ENCODE peak calls at places on chromosomes 4 and X, in six cellular contexts. U is HL-60; Q is CD8-positive, alpha-beta T cell; B is aorta; S is neural progenitor cell; Y is OCI-LY7. E is an unnamed sample.

GRCh38 chr4:2795558-2796260 is 2.8 kb downstream of the SH3BP2 start:
- DNase-seq in U (no peak), Q (peak; percentile 5), B (peak; percentile 74), S (peak; percentile 1), Y (no peak), E (no peak)

GRCh38 chr4:5142726-5143125 is 91.4 kb downstream of the STK32B start:
- DNase-seq in U (no peak), Q (no peak), B (no peak), S (peak; percentile 75), Y (peak; percentile 16), E (no peak)

GRCh38 chr4:150007512-150007911 is 70.7 kb upstream of the DCLK2 start:
- DNase-seq in U (no peak), Q (no peak), B (no peak), S (no peak), Y (no peak), E (no peak)

GRCh38 chr4:66489783-66490452 is 819.6 kb upstream of the EPHA5 start:
- DNase-seq in U (no peak), Q (no peak), B (no peak), S (no peak), Y (no peak), E (no peak)

GRCh38 chrX:39121903-39122302 is 320.6 kb downstream of the MID1IP1 start:
- DNase-seq in U (no peak), Q (no peak), B (no peak), S (no peak), Y (no peak), E (no peak)

GRCh38 chr4:2085496-2085901 is 26.4 kb downstream of the NAT8L start:
- DNase-seq in U (no peak), Q (no peak), B (no peak), S (no peak), Y (no peak), E (no peak)

GRCh38 chr4:25984796-25985195 is 70.8 kb downstream of the SMIM20 start:
- DNase-seq in U (no peak), Q (no peak), B (no peak), S (no peak), Y (no peak), E (no peak)

GRCh38 chr4:6277139-6277802 is 7.6 kb downstream of the WFS1 start:
- DNase-seq in U (no peak), Q (no peak), B (no peak), S (no peak), Y (no peak), E (no peak)

GRCh38 chr4:16227462-16227868 is 1.2 kb upstream of the TAPT1 start:
- DNase-seq in U (no peak), Q (peak; percentile 14), B (no peak), S (peak; percentile 20), Y (peak; percentile 49), E (no peak)

GRCh38 chrX:24870143-24870542 is 145.6 kb downstream of the ARX start:
- DNase-seq in U (no peak), Q (no peak), B (no peak), S (no peak), Y (no peak), E (no peak)

GRCh38 chrX:139766545-139766983 is 58.6 kb upstream of the MCF2 start:
- DNase-seq in U (no peak), Q (peak; percentile 8), B (no peak), S (no peak), Y (no peak), E (peak; percentile 71)

GRCh38 chr4:7154351-7154981 is 37.9 kb upstream of the SORCS2 start:
- DNase-seq in U (no peak), Q (no peak), B (no peak), S (no peak), Y (no peak), E (no peak)

GRCh38 chrX:134287356-134287755 is 50.4 kb downstream of the CCDC160 start:
- DNase-seq in U (no peak), Q (no peak), B (no peak), S (no peak), Y (no peak), E (no peak)

GRCh38 chr4:94306713-94307112 is 35.9 kb downstream of the HPGDS start:
- DNase-seq in U (no peak), Q (no peak), B (no peak), S (no peak), Y (no peak), E (no peak)

GRCh38 chr4:32106767-32107166 is 1386.6 kb downstream of the PCDH7 start:
- DNase-seq in U (no peak), Q (no peak), B (no peak), S (no peak), Y (no peak), E (no peak)

GRCh38 chr4:3369781-3370660 is 71.7 kb upstream of the HGFAC start:
- DNase-seq in U (peak; percentile 66), Q (peak; percentile 30), B (peak; percentile 82), S (peak; percentile 87), Y (no peak), E (peak; percentile 19)

GRCh38 chr4:6463311-6464289 is 8.8 kb downstream of the PPP2R2C start:
- DNase-seq in U (no peak), Q (no peak), B (peak; percentile 32), S (peak; percentile 28), Y (no peak), E (no peak)

GRCh38 chrX:47413179-47413594 is 42.8 kb downstream of the ZNF157 start:
- DNase-seq in U (no peak), Q (no peak), B (no peak), S (no peak), Y (no peak), E (no peak)

GRCh38 chrX:74383611-74384010 is 37.7 kb upstream of the SLC16A2 start:
- DNase-seq in U (no peak), Q (no peak), B (no peak), S (peak; percentile 44), Y (peak; percentile 3), E (no peak)

GRCh38 chrX:17544831-17545230 is 169.8 kb downstream of the NHS start:
- DNase-seq in U (no peak), Q (no peak), B (no peak), S (no peak), Y (no peak), E (no peak)

GRCh38 chr4:163175971-163176958 is 9.6 kb upstream of the NAF1 start:
- DNase-seq in U (no peak), Q (no peak), B (no peak), S (peak; percentile 18), Y (no peak), E (no peak)

GRCh38 chrX:9627827-9628406 is 137.7 kb downstream of the GPR143 start:
- DNase-seq in U (no peak), Q (no peak), B (no peak), S (no peak), Y (no peak), E (no peak)
- H3K27ac ChIP-seq in U (no peak overlapping the region), Q (no peak overlapping the region), B (no peak overlapping the region), S (no peak overlapping the region), Y (no peak overlapping the region), E (no peak overlapping the region)

DNA sequence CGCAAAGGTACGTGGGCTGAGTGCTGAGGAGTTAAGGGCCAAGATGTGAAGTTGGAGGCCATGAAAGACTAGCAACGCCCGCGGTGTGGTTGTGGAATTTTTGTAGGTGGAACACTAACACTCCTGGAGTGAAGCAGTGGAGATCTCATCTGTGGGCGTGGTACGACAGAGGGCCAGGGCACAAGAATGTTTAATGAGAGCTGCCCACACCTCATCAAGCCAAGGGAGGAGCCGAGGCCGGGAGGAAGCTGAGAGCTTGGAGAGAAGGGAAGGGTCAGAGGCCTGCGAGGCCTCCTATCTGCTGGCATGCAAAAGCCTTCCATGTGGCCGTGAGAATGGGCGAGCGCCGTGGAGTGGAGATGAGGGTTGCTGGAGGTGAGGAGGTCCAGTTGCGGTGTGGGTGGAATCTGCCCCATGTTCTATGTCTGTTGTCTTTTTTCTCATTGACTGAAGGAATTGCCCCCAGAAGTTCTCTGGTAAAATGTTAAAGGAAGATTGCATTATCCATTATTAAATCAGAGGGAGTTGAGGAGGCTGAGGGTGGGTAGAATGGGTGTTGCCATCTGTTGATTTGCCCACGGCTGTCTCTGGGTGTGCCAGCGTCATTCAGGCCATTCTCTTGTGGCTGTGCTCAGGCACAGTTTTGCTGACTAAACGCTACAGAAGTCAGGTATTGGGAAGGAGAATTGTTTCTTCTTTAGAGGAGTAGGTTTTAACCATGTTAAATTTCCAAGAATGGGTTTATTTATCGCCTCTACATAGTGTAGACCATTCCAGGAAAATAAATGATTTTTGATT is 19.8 kb downstream of the SNX25 start:
- DNase-seq in U (no peak), Q (no peak), B (no peak), S (no peak), Y (no peak), E (no peak)
- H3K27ac ChIP-seq in U (no peak overlapping the region), Q (no peak overlapping the region), B (peak overlapping the region; percentile 63), S (no peak overlapping the region), Y (no peak overlapping the region), E (no peak overlapping the region)

GRCh38 chr4:90317785-90318184 is 190.6 kb downstream of the CCSER1 start:
- DNase-seq in U (no peak), Q (no peak), B (no peak), S (no peak), Y (no peak), E (no peak)
- H3K27ac ChIP-seq in U (no peak overlapping the region), Q (no peak overlapping the region), B (no peak overlapping the region), S (no peak overlapping the region), Y (no peak overlapping the region), E (no peak overlapping the region)

GRCh38 chrX:153981231-153981630 is 8.7 kb downstream of the TMEM187 start:
- DNase-seq in U (no peak), Q (no peak), B (no peak), S (no peak), Y (no peak), E (no peak)
- H3K27ac ChIP-seq in U (peak overlapping the region; percentile 50), Q (peak overlapping the region; percentile 33), B (no peak overlapping the region), S (no peak overlapping the region), Y (no peak overlapping the region), E (peak overlapping the region; percentile 83)